ENCODE peak calls at places on chromosomes 5 and 9, in ten cellular contexts. D is IMR-90, H is spleen, G is esophagus muscularis mucosa, P is upper lobe of left lung, O is H1, F is uterus, Z is thyroid gland, U is ovary, R is testis. Q is an unnamed sample. For H3K4me1, the result is how much of the 10 kb centered on the place peaks cover.

GRCh38 chr9:109192732-109193361 is 25.8 kb upstream of the FRRS1L start:
- DNase-seq in D (peak), H (no peak), G (no peak), P (no peak), O (peak), F (no peak), Z (peak), U (peak), R (peak), Q (no peak)

GRCh38 chr9:13397220-13397619 is 117.7 kb upstream of the MPDZ start:
- DNase-seq in D (no peak), H (no peak), G (no peak), P (no peak), O (no peak), F (no peak), Z (no peak), U (no peak), R (no peak), Q (no peak)

GRCh38 chr9:69931340-69931739 is 110.7 kb downstream of the CFAP95 start:
- DNase-seq in D (no peak), H (no peak), G (no peak), P (no peak), O (no peak), F (no peak), Z (no peak), U (no peak), R (no peak), Q (no peak)

GRCh38 chr5:74641778-74642542 is 1.4 kb upstream of the ENC1 start:
- DNase-seq in D (peak), H (peak), G (no peak), P (peak), O (peak), F (peak), Z (peak), U (peak), R (peak), Q (peak)

GRCh38 chr9:104872959-104873850 is 54.8 kb downstream of the ABCA1 start:
- DNase-seq in D (peak), H (no peak), G (peak), P (no peak), O (no peak), F (peak), Z (peak), U (peak), R (peak), Q (peak)

GRCh38 chr5:2288466-2288865 is 405.7 kb upstream of the IRX4 start:
- DNase-seq in D (no peak), H (no peak), G (no peak), P (no peak), O (no peak), F (no peak), Z (no peak), U (no peak), R (no peak), Q (no peak)

GRCh38 chr5:71939452-71939932 is 167.8 kb upstream of the MAP1B start:
- DNase-seq in D (no peak), H (no peak), G (peak), P (no peak), O (no peak), F (no peak), Z (no peak), U (no peak), R (no peak), Q (no peak)

GRCh38 chr5:176387384-176387925 is 943 bp downstream of the NOP16 start:
- DNase-seq in D (no peak), H (peak), G (no peak), P (no peak), O (no peak), F (no peak), Z (no peak), U (no peak), R (no peak), Q (no peak)

GRCh38 chr5:54874337-54875021 is 110.9 kb downstream of the ESM1 start:
- DNase-seq in D (peak), H (no peak), G (no peak), P (no peak), O (no peak), F (no peak), Z (no peak), U (no peak), R (no peak), Q (no peak)

GRCh38 chr9:132068604-132069003 is 11.1 kb downstream of the MED27 start:
- DNase-seq in D (no peak), H (no peak), G (no peak), P (no peak), O (no peak), F (no peak), Z (no peak), U (no peak), R (no peak), Q (no peak)

GRCh38 chr9:128225770-128226753 is 22.9 kb downstream of the DNM1 start:
- DNase-seq in D (no peak), H (no peak), G (no peak), P (peak), O (no peak), F (no peak), Z (no peak), U (no peak), R (no peak), Q (no peak)

GRCh38 chr9:34454571-34455065 is 3.8 kb downstream of the FAM219A start:
- DNase-seq in D (peak), H (no peak), G (no peak), P (no peak), O (no peak), F (no peak), Z (no peak), U (no peak), R (no peak), Q (peak)

GRCh38 chr5:32539981-32540380 is 45.4 kb upstream of the SUB1 start:
- DNase-seq in D (no peak), H (no peak), G (no peak), P (no peak), O (no peak), F (no peak), Z (no peak), U (no peak), R (no peak), Q (no peak)

GRCh38 chr9:126461029-126461428 is 134.4 kb downstream of the MVB12B start:
- DNase-seq in D (no peak), H (peak), G (no peak), P (no peak), O (no peak), F (no peak), Z (no peak), U (no peak), R (no peak), Q (no peak)
- H3K4me1 ChIP-seq in D (under half), H (under half), G (under half), P (under half), O (under half), F (under half), Z (under half), U (under half), R (under half), Q (under half)

GRCh38 chr5:140115186-140115500 is 1.2 kb downstream of the PURA start:
- DNase-seq in D (no peak), H (no peak), G (no peak), P (no peak), O (no peak), F (no peak), Z (no peak), U (no peak), R (no peak), Q (no peak)

GRCh38 chr5:140112685-140113179 is 1.2 kb upstream of the PURA start:
- DNase-seq in D (peak), H (no peak), G (no peak), P (no peak), O (no peak), F (no peak), Z (no peak), U (no peak), R (no peak), Q (no peak)

GRCh38 chr5:140113180-140113698 is 670 bp upstream of the PURA start:
- DNase-seq in D (no peak), H (no peak), G (no peak), P (peak), O (peak), F (peak), Z (peak), U (no peak), R (peak), Q (peak)

GRCh38 chr5:140113699-140114263 is at the start of gene PURA:
- DNase-seq in D (peak), H (peak), G (peak), P (peak), O (peak), F (peak), Z (peak), U (peak), R (peak), Q (peak)

DNA sequence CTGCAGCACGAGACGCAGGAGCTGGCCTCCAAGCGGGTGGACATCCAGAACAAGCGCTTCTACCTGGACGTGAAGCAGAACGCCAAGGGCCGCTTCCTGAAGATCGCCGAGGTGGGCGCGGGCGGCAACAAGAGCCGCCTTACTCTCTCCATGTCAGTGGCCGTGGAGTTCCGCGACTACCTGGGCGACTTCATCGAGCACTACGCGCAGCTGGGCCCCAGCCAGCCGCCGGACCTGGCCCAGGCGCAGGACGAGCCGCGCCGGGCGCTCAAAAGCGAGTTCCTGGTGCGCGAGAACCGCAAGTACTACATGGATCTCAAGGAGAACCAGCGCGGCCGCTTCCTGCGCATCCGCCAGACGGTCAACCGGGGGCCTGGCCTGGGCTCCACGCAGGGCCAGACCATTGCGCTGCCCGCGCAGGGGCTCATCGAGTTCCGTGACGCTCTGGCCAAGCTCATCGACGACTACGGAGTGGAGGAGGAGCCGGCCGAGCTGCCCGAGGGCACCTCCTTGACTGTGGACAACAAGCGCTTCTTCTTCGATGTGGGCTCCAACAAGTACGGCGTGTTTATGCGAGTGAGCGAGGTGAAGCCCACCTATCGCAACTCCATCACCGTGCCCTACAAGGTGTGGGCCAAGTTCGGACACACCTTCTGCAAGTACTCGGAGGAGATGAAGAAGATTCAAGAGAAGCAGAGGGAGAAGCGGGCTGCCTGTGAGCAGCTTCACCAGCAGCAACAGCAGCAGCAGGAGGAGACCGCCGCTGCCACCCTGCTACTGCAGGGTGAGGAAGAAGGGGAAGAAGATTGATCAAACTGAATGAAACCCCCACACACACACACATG is 654 bp downstream of the PURA start:
- DNase-seq in D (peak), H (peak), G (peak), P (peak), O (peak), F (peak), Z (peak), U (peak), R (peak), Q (peak)
- TF ChIP-seq POLR2A in D (no peak), H (no peak), G (no peak), P (peak), O (no peak), F (no peak), Z (no peak), U (no peak), R (no peak), Q (no peak)

DNA sequence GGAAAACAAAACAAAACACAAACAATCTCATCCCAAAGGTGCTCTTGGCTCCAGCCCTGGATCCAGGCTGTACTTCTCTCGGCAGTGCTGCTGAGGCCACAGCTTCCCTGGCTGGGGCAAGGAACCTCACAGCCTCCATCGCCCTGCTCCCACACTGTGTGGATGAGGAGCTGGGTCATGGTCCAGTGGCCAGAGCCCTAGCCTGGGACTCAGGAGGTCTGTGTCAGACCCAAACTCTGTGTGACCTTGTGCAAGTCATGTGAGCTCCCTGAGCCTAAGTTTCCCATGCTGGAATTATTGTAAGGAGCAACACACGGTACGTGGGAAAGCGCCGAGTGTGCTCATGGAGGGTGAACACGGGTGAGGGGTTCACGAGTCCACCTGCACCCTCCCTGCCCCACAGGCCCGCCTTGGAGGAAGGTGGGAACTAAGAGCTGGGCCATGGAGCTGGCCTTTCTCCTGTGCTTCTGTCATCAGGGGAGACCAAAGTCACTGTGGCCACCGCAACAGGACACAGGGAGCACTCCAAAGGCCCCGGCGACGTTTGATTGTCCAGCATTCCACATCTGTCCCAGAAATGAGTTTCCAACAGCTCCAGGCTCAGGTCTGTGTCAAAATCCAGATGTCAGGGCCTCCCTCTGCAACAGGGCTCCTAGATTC is 26.2 kb upstream of the SMU1 start:
- DNase-seq in D (no peak), H (no peak), G (no peak), P (peak), O (no peak), F (no peak), Z (no peak), U (no peak), R (peak), Q (no peak)
- H3K27ac ChIP-seq in D (no peak), H (no peak), G (no peak), P (no peak), O (no peak), F (no peak), Z (peak), U (no peak), R (no peak), Q (no peak)

GRCh38 chr5:150137168-150137957 is 18.3 kb downstream of the PDGFRB start:
- DNase-seq in D (peak), H (no peak), G (no peak), P (peak), O (no peak), F (no peak), Z (no peak), U (peak), R (no peak), Q (no peak)
- H3K4me1 ChIP-seq in D (half or more), H (under half), G (half or more), P (under half), O (under half), F (under half), Z (under half), U (half or more), R (half or more), Q (half or more)

GRCh38 chr5:145939532-145940065 is 3.2 kb downstream of the SH3RF2 start:
- DNase-seq in D (no peak), H (no peak), G (no peak), P (no peak), O (no peak), F (no peak), Z (no peak), U (no peak), R (no peak), Q (no peak)

GRCh38 chr5:145936401-145937131 is at the start of gene SH3RF2:
- DNase-seq in D (peak), H (no peak), G (no peak), P (peak), O (peak), F (peak), Z (peak), U (no peak), R (peak), Q (peak)

GRCh38 chr5:145934276-145934675 is 2.1 kb upstream of the SH3RF2 start:
- DNase-seq in D (no peak), H (no peak), G (no peak), P (no peak), O (no peak), F (no peak), Z (no peak), U (no peak), R (no peak), Q (no peak)

GRCh38 chr5:145938699-145939531 is 2.5 kb downstream of the SH3RF2 start:
- DNase-seq in D (no peak), H (no peak), G (no peak), P (no peak), O (no peak), F (no peak), Z (no peak), U (no peak), R (no peak), Q (no peak)

GRCh38 chr5:145937432-145938250 is 1.3 kb downstream of the SH3RF2 start:
- DNase-seq in D (peak), H (no peak), G (no peak), P (peak), O (peak), F (no peak), Z (peak), U (no peak), R (peak), Q (no peak)
- TF ChIP-seq POLR2A in D (no peak), H (no peak), G (no peak), P (no peak), O (no peak), F (no peak), Z (no peak), U (no peak), R (no peak), Q (no peak)

GRCh38 chr5:66503203-66503789 is 92.9 kb upstream of the MAST4 start:
- DNase-seq in D (no peak), H (no peak), G (no peak), P (peak), O (no peak), F (no peak), Z (no peak), U (no peak), R (peak), Q (no peak)

GRCh38 chr5:66494437-66494836 is 101.8 kb upstream of the MAST4 start:
- DNase-seq in D (no peak), H (no peak), G (no peak), P (no peak), O (peak), F (no peak), Z (no peak), U (no peak), R (no peak), Q (no peak)

DNA sequence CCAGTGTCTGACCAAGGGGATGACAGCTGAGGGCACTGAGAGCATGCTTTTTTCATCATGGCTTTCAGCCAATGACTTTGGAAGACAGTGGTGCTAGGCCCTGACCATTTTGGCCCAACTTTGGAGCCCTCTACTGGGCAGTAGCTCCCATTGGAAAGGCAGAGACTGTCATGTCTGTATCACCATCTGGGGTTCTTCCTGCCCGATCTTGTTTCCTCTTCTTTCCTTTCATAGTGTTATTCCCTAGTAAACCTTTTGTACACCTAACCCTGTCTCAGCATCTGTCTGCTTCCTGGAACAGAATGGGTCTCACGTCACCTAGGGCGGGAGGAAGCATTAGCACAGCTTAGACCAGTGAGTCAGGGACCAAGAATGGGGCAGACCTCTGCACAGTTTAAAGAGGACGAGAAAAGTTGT is 97.4 kb upstream of the MAST4 start:
- DNase-seq in D (no peak), H (no peak), G (no peak), P (no peak), O (no peak), F (no peak), Z (peak), U (no peak), R (no peak), Q (peak)
- H3K27ac ChIP-seq in D (no peak), H (no peak), G (no peak), P (no peak), O (no peak), F (no peak), Z (no peak), U (no peak), R (no peak), Q (no peak)

GRCh38 chr9:35945341-35946018 is 12.5 kb downstream of the OR2S2 start:
- DNase-seq in D (peak), H (peak), G (no peak), P (no peak), O (peak), F (peak), Z (peak), U (peak), R (peak), Q (peak)
- H3K4me1 ChIP-seq in D (under half), H (under half), G (under half), P (under half), O (under half), F (under half), Z (under half), U (under half), R (under half), Q (under half)

DNA sequence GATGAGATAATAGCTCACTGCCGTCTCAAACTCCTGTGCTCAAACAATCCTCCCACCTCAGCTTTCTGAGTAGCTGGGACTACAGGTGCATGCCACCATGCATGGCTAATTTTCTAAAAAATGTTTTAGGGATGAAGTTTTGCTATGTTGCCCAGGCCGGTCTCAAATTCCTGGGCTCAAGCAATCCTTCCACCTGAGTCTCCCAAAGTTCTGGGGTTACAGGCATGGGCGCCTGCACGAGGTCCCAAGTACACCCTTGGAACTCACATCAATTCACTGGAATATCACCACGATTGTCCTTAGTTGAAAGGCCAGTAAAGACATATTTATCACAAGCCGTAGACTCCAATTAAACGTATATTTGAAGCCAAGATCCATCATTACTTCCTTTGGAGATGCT is 184.6 kb downstream of the IRX1 start:
- DNase-seq in D (no peak), H (no peak), G (peak), P (no peak), O (no peak), F (no peak), Z (no peak), U (no peak), R (no peak), Q (no peak)
- TF ChIP-seq POLR2A in D (no peak), H (no peak), G (no peak), P (no peak), O (no peak), F (no peak), Z (no peak), U (no peak), R (no peak), Q (no peak)

DNA sequence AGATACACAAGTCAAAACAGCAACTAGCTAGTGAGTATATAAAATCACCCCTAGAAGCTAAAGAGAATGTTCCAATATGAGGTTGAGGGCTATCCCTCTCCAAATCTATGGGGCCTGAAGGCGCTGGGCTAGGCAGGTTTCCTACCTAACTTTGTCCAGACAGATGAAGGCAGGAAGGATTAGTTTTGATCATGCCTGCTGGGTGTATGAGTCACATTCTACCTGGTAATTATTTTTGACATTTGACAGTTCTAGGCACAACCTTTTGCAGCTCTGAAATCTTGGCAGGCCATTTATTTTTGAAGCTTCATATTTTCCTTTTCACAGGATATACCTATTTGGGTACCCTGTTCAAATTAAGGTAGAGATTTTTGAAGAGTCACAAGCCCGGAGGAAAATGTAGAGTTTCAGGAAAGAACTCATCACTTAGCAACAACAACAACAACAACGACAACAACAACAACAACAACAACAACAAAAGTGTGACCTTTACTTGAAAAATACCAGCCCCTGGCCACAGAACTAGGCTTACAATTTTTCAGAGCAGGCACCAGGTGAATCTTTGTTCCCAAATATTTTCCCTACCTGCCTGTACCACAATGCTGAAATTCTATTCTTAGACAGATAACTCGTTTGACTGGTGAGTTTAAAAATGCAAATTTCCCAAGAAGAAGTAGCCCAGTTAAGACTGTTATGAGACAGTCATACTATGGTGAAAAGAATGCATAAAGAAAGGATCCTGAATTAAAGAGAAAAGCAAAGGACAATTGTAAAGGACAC is 175.5 kb upstream of the TUT7 start:
- DNase-seq in D (no peak), H (no peak), G (no peak), P (no peak), O (no peak), F (no peak), Z (no peak), U (no peak), R (no peak), Q (no peak)
- H3K27ac ChIP-seq in D (no peak), H (no peak), G (no peak), P (no peak), O (no peak), F (no peak), Z (no peak), U (no peak), R (no peak), Q (no peak)

Q was measured in heart left ventricle.